ENCODE peak calls at places on chromosome 20, in seven cellular contexts. L is NCI-H1436, P is astrocyte of the cerebellum, D is AG10803, A is fibroblast of villous mesenchyme, F is GM20000, C is renal cortical epithelial cell. M is an unnamed sample.

GRCh38 chr20:24698706-24699206 is 229.3 kb downstream of the SYNDIG1 start:
- DNase-seq in L (no peak), P (no peak), D (no peak), A (no peak), F (no peak), C (no peak), M (no peak)

GRCh38 chr20:58692579-58693225 is at the start of gene NPEPL1:
- DNase-seq in L (no peak), P (no peak), D (peak), A (peak), F (peak), C (no peak), M (peak)

GRCh38 chr20:49427751-49428518 is 54.5 kb downstream of the KCNB1 start:
- DNase-seq in L (no peak), P (no peak), D (no peak), A (no peak), F (no peak), C (no peak), M (no peak)

GRCh38 chr20:64110411-64111068 is 3.2 kb upstream of the NPBWR2 start:
- DNase-seq in L (no peak), P (no peak), D (no peak), A (no peak), F (no peak), C (no peak), M (no peak)

GRCh38 chr20:44695295-44696230 is 19.6 kb upstream of the CCN5 start:
- DNase-seq in L (no peak), P (no peak), D (peak), A (peak), F (no peak), C (peak), M (no peak)

GRCh38 chr20:50469796-50470195 is 40.4 kb upstream of the PTPN1 start:
- DNase-seq in L (no peak), P (no peak), D (no peak), A (no peak), F (no peak), C (no peak), M (no peak)

GRCh38 chr20:33130553-33130952 is 37.4 kb upstream of the BPIFA2 start:
- DNase-seq in L (no peak), P (no peak), D (peak), A (no peak), F (no peak), C (no peak), M (no peak)

GRCh38 chr20:1754306-1754705 is 96.7 kb upstream of the SIRPG start:
- DNase-seq in L (no peak), P (no peak), D (no peak), A (no peak), F (no peak), C (no peak), M (no peak)

GRCh38 chr20:15759546-15760216 is 813.6 kb downstream of the KIF16B start:
- DNase-seq in L (no peak), P (no peak), D (peak), A (peak), F (no peak), C (peak), M (no peak)

GRCh38 chr20:16518068-16518783 is 55.0 kb downstream of the KIF16B start:
- DNase-seq in L (peak), P (peak), D (peak), A (peak), F (peak), C (peak), M (peak)

GRCh38 chr20:49339123-49339522 is 61.3 kb upstream of the ZNFX1 start:
- DNase-seq in L (no peak), P (no peak), D (no peak), A (no peak), F (no peak), C (no peak), M (no peak)

GRCh38 chr20:36579996-36580545 is 6.7 kb downstream of the TGIF2 start:
- DNase-seq in L (no peak), P (peak), D (peak), A (no peak), F (no peak), C (peak), M (no peak)

GRCh38 chr20:58461104-58461503 is 54.1 kb downstream of the APCDD1L start:
- DNase-seq in L (no peak), P (no peak), D (no peak), A (no peak), F (no peak), C (no peak), M (no peak)

GRCh38 chr20:62280303-62280702 is 22.5 kb upstream of the ADRM1 start:
- DNase-seq in L (no peak), P (no peak), D (no peak), A (no peak), F (no peak), C (no peak), M (no peak)

GRCh38 chr20:58797371-58798050 is 53.2 kb downstream of the GNAS-AS1 start:
- DNase-seq in L (no peak), P (no peak), D (no peak), A (no peak), F (no peak), C (no peak), M (no peak)

GRCh38 chr20:54650201-54650722 is 174.9 kb downstream of the DOK5 start:
- DNase-seq in L (no peak), P (no peak), D (peak), A (no peak), F (no peak), C (no peak), M (no peak)

GRCh38 chr20:44714701-44715494 is at the start of gene CCN5:
- DNase-seq in L (no peak), P (peak), D (peak), A (peak), F (no peak), C (peak), M (no peak)

GRCh38 chr20:63409834-63410435 is 48.8 kb upstream of the CHRNA4 start:
- DNase-seq in L (no peak), P (no peak), D (no peak), A (no peak), F (no peak), C (no peak), M (no peak)

GRCh38 chr20:62911701-62912280 is 14.5 kb downstream of the DIDO1 start:
- DNase-seq in L (no peak), P (no peak), D (no peak), A (no peak), F (no peak), C (no peak), M (no peak)

GRCh38 chr20:51311636-51312479 is 230.7 kb downstream of the NFATC2 start:
- DNase-seq in L (no peak), P (no peak), D (no peak), A (peak), F (no peak), C (peak), M (no peak)

GRCh38 chr20:53677447-53678314 is 84.0 kb upstream of the ZNF217 start:
- DNase-seq in L (no peak), P (no peak), D (peak), A (peak), F (no peak), C (no peak), M (peak)

GRCh38 chr20:61909028-61909427 is 156.7 kb downstream of the TAF4 start:
- DNase-seq in L (no peak), P (no peak), D (no peak), A (no peak), F (no peak), C (no peak), M (no peak)

M was measured in neural crest cell.